ENCODE peak calls at places on chromosomes 12 and 14, in six cellular contexts. E is adipocyte, J is adrenal gland, B is T-helper 2 cell, M is neural progenitor cell, I is mesendoderm. Z is an unnamed sample.

GRCh38 chr14:24095196-24096068 is 1.3 kb downstream of the PCK2 start:
- DNase-seq in M (peak; percentile 61), E (peak; percentile 55), B (no peak), J (peak; percentile 30), I (peak; percentile 94), Z (peak; percentile 93)

GRCh38 chr12:54471793-54472192 is 1.6 kb downstream of the GTSF1 start:
- DNase-seq in I (no peak), J (no peak), M (no peak), B (no peak), E (no peak), Z (no peak)

GRCh38 chr14:105386581-105387529 is 11.5 kb upstream of the TEX22 start:
- DNase-seq in B (no peak), J (no peak), I (no peak), E (no peak), M (no peak), Z (no peak)

GRCh38 chr12:90106568-90106967 is 397.9 kb upstream of the ATP2B1 start:
- DNase-seq in B (no peak), E (no peak), I (no peak), J (no peak), M (no peak), Z (no peak)

GRCh38 chr14:42163136-42163535 is 556.5 kb downstream of the LRFN5 start:
- DNase-seq in J (no peak), M (no peak), B (no peak), I (no peak), E (no peak), Z (no peak)

GRCh38 chr14:56808314-56809201 is 1.7 kb downstream of the OTX2 start:
- DNase-seq in J (no peak), I (peak; percentile 80), M (peak; percentile 57), E (no peak), B (no peak), Z (no peak)

GRCh38 chr14:64700894-64701293 is 3.3 kb upstream of the PLEKHG3 start:
- DNase-seq in E (no peak), B (no peak), J (no peak), I (no peak), M (no peak), Z (no peak)

GRCh38 chr12:102522768-102523167 is 42.4 kb upstream of the IGF1 start:
- DNase-seq in I (peak; percentile 23), B (no peak), E (no peak), J (no peak), M (no peak), Z (no peak)

GRCh38 chr14:66624319-66624937 is 116.5 kb downstream of the GPHN start:
- DNase-seq in E (peak; percentile 73), I (peak; percentile 67), B (no peak), M (peak; percentile 79), J (peak; percentile 70), Z (peak; percentile 24)

GRCh38 chr12:6854036-6854435 is 2.1 kb downstream of the USP5 start:
- DNase-seq in J (no peak), E (no peak), M (no peak), I (peak; percentile 22), B (no peak), Z (no peak)

GRCh38 chr12:104672501-104673265 is 215.9 kb downstream of the CHST11 start:
- DNase-seq in E (no peak), J (peak; percentile 83), I (no peak), M (no peak), B (no peak), Z (no peak)

GRCh38 chr12:6977653-6978052 is 6.9 kb downstream of the EMG1 start:
- DNase-seq in E (no peak), M (no peak), B (no peak), J (no peak), I (no peak), Z (no peak)

GRCh38 chr12:72368719-72369505 is 96.7 kb downstream of the TRHDE start:
- DNase-seq in J (no peak), B (no peak), I (no peak), M (no peak), E (no peak), Z (no peak)

GRCh38 chr14:65846469-65846868 is 433.9 kb downstream of the FUT8 start:
- DNase-seq in J (no peak), E (no peak), B (no peak), I (no peak), M (no peak), Z (no peak)

GRCh38 chr14:61420326-61420725 is 98.9 kb downstream of the PRKCH start:
- DNase-seq in M (no peak), E (peak; percentile 34), B (no peak), J (no peak), I (peak; percentile 76), Z (no peak)

GRCh38 chr14:92926180-92926845 is 3.4 kb downstream of the CHGA start:
- DNase-seq in E (no peak), I (peak; percentile 14), M (no peak), J (no peak), B (no peak), Z (no peak)

GRCh38 chr14:67358914-67359313 is 690 bp downstream of the ATP6V1D start:
- DNase-seq in M (peak; percentile 47), I (peak; percentile 62), J (no peak), B (no peak), E (peak; percentile 29), Z (no peak)

GRCh38 chr14:28766505-28767238 is at the start of gene FOXG1:
- DNase-seq in J (no peak), I (peak; percentile 87), M (peak; percentile 86), B (no peak), E (no peak), Z (no peak)

GRCh38 chr12:124143726-124144125 is 151.2 kb upstream of the RFLNA start:
- DNase-seq in J (no peak), E (no peak), M (no peak), B (no peak), I (peak; percentile 79), Z (no peak)

GRCh38 chr12:57620936-57621496 is 9.8 kb downstream of the ARHGEF25 start:
- DNase-seq in J (no peak), B (no peak), I (no peak), M (peak; percentile 56), E (no peak), Z (no peak)

GRCh38 chr14:72590577-72590976 is 303.3 kb downstream of the DPF3 start:
- DNase-seq in J (no peak), M (no peak), I (no peak), E (no peak), B (no peak), Z (no peak)

GRCh38 chr14:92584221-92584620 is 70.6 kb downstream of the RIN3 start:
- DNase-seq in E (no peak), B (no peak), M (no peak), I (no peak), J (no peak), Z (no peak)

GRCh38 chr14:58239259-58240210 is 5.1 kb upstream of the PSMA3 start:
- DNase-seq in M (peak; percentile 78), J (peak; percentile 78), I (peak; percentile 46), B (peak; percentile 70), E (peak; percentile 89), Z (no peak)

GRCh38 chr14:24775919-24776318 is 141.9 kb upstream of the GZMB start:
- DNase-seq in B (no peak), M (no peak), E (no peak), I (no peak), J (no peak), Z (no peak)

GRCh38 chr14:22427771-22428228 is 161.2 kb downstream of the DAD1 start:
- DNase-seq in J (peak; percentile 62), B (no peak), M (peak; percentile 17), I (peak; percentile 36), E (peak; percentile 94), Z (no peak)

GRCh38 chr12:15439459-15439858 is 117.2 kb downstream of the PTPRO start:
- DNase-seq in J (no peak), B (no peak), E (no peak), I (no peak), M (no peak), Z (no peak)

GRCh38 chr12:46413368-46413767 is 40.8 kb upstream of the SLC38A2 start:
- DNase-seq in M (no peak), B (no peak), E (no peak), I (no peak), J (no peak), Z (no peak)

GRCh38 chr14:79074501-79074900 is 904.3 kb downstream of the NRXN3 start:
- DNase-seq in M (no peak), B (no peak), I (no peak), J (no peak), E (no peak), Z (no peak)

GRCh38 chr12:89468648-89469326 is 55.8 kb downstream of the GALNT4 start:
- DNase-seq in I (no peak), M (no peak), B (no peak), E (no peak), J (no peak), Z (no peak)

GRCh38 chr12:58847876-58848600 is 72.3 kb downstream of the LRIG3 start:
- DNase-seq in I (peak; percentile 33), J (no peak), B (no peak), M (no peak), E (no peak), Z (no peak)

GRCh38 chr12:45232771-45233372 is 17.0 kb downstream of the ANO6 start:
- DNase-seq in J (peak; percentile 84), B (no peak), M (no peak), I (peak; percentile 91), E (peak; percentile 93), Z (no peak)